ENCODE peak calls at places on chromosomes 6 and 20, in ten cellular contexts. X is tibial artery, J is dorsolateral prefrontal cortex, Q is lower leg skin, Y is astrocyte, D is breast epithelium, V is transverse colon, H is OCI-LY7, P is GM23338, S is lower lobe of right lung. Z is an unnamed sample.

GRCh38 chr6:107576852-107577251 is 86.9 kb downstream of the SOBP start:
- DNase-seq in X (no peak), J (no peak), Q (no peak), Y (peak; percentile 80), D (no peak), V (no peak), H (no peak), P (no peak), S (no peak), Z (no peak)

GRCh38 chr20:46062621-46063020 is 27.1 kb downstream of the NCOA5 start:
- DNase-seq in X (no peak), J (no peak), Q (no peak), Y (no peak), D (no peak), V (no peak), H (no peak), P (no peak), S (no peak), Z (no peak)

GRCh38 chr20:48841861-48842529 is 14.2 kb upstream of the PREX1 start:
- DNase-seq in X (no peak), J (no peak), Q (no peak), Y (peak; percentile 84), D (no peak), V (no peak), H (no peak), P (no peak), S (no peak), Z (no peak)

GRCh38 chr6:11277275-11278206 is 45.1 kb upstream of the NEDD9 start:
- DNase-seq in X (no peak), J (no peak), Q (no peak), Y (peak; percentile 93), D (no peak), V (no peak), H (no peak), P (peak; percentile 88), S (no peak), Z (no peak)

GRCh38 chr6:85669735-85670194 is 27.1 kb upstream of the SYNCRIP start:
- DNase-seq in X (no peak), J (no peak), Q (no peak), Y (peak; percentile 27), D (no peak), V (no peak), H (peak; percentile 57), P (peak; percentile 71), S (no peak), Z (no peak)

GRCh38 chr6:110366241-110366640 is 8.1 kb upstream of the METTL24 start:
- DNase-seq in X (no peak), J (no peak), Q (no peak), Y (no peak), D (no peak), V (no peak), H (no peak), P (no peak), S (no peak), Z (no peak)

GRCh38 chr6:89369009-89369408 is 16.5 kb upstream of the UBE2J1 start:
- DNase-seq in X (no peak), J (no peak), Q (no peak), Y (peak; percentile 42), D (peak; percentile 74), V (peak; percentile 65), H (peak; percentile 29), P (peak; percentile 70), S (peak; percentile 65), Z (no peak)

GRCh38 chr20:61067221-61067620 is 184.8 kb upstream of the CDH4 start:
- DNase-seq in X (no peak), J (no peak), Q (no peak), Y (no peak), D (no peak), V (no peak), H (no peak), P (no peak), S (no peak), Z (no peak)

GRCh38 chr6:157172088-157172768 is 151.1 kb downstream of the TMEM242 start:
- DNase-seq in X (no peak), J (no peak), Q (no peak), Y (no peak), D (no peak), V (no peak), H (no peak), P (no peak), S (no peak), Z (no peak)

GRCh38 chr20:18504479-18505060 is 3.2 kb upstream of the SEC23B start:
- DNase-seq in X (no peak), J (no peak), Q (peak; percentile 21), Y (no peak), D (peak; percentile 76), V (peak; percentile 9), H (no peak), P (peak; percentile 24), S (no peak), Z (no peak)

GRCh38 chr6:33621396-33622388 is 570 bp downstream of the ITPR3 start:
- DNase-seq in X (no peak), J (no peak), Q (no peak), Y (no peak), D (no peak), V (peak; percentile 60), H (peak; percentile 74), P (peak; percentile 68), S (peak; percentile 78), Z (no peak)

DNA sequence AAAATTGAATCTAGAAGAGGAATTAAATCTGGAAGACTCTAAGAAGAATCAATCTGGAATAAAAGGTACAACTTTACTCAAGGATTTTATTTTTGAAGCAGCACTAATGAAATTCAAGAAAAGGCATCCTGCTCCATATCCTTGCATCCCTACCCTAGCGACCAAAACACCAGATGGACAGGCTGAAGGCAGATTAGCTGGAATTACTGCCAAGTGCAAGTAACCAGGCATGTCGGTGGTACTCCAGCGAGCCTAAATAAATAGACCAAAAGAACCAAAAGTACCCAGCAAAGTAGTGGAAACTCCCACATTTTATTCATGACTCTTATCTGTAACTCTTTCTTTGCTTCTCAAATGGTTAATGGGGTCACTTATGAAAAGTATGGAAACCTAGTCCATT is 21.0 kb downstream of the OPRM1 start:
- DNase-seq in X (no peak), J (no peak), Q (no peak), Y (no peak), D (no peak), V (no peak), H (no peak), P (no peak), S (no peak), Z (no peak)
- H3K4me3 ChIP-seq in X (no peak overlapping the region), J (no peak overlapping the region), Q (no peak overlapping the region), Y (no peak overlapping the region), D (no peak overlapping the region), V (no peak overlapping the region), H (no peak overlapping the region), P (no peak overlapping the region), S (no peak overlapping the region), Z (no peak overlapping the region)

GRCh38 chr6:82015043-82015442 is 232.5 kb downstream of the IBTK start:
- DNase-seq in X (no peak), J (no peak), Q (no peak), Y (no peak), D (no peak), V (no peak), H (no peak), P (no peak), S (no peak), Z (no peak)

GRCh38 chr6:82017773-82018172 is 229.8 kb downstream of the IBTK start:
- DNase-seq in X (no peak), J (no peak), Q (no peak), Y (no peak), D (no peak), V (no peak), H (no peak), P (no peak), S (no peak), Z (no peak)

GRCh38 chr6:82013561-82014275 is 233.8 kb downstream of the IBTK start:
- DNase-seq in X (no peak), J (no peak), Q (peak; percentile 54), Y (peak; percentile 61), D (no peak), V (no peak), H (no peak), P (no peak), S (no peak), Z (peak; percentile 71)

GRCh38 chr6:82017316-82017715 is 230.2 kb downstream of the IBTK start:
- DNase-seq in X (peak; percentile 77), J (no peak), Q (peak; percentile 76), Y (peak; percentile 67), D (no peak), V (no peak), H (no peak), P (peak; percentile 54), S (no peak), Z (peak; percentile 80)

DNA sequence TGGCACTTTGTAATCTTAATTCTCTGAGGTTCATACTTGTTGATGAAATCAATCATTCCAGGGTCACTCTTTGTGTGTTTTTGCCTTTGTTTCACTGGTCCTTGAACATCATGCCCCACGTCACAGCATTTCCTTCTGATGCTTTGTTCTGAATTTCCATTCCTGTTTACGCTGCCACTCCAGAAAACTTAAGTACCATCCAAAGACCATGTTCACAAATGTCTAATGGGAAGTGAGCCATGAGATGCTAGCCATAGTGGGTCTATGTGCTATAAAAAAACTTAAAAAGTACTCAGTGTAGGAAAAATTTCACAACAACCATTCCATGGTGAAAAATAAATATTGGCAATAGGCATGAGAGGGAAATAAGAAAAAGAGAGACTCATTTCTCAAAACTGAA is 232.0 kb downstream of the IBTK start:
- DNase-seq in X (no peak), J (no peak), Q (no peak), Y (no peak), D (no peak), V (no peak), H (no peak), P (no peak), S (no peak), Z (no peak)
- TF ChIP-seq CTCF in X (no peak), J (no peak), Q (no peak), Y (no peak), D (no peak), V (no peak), H (no peak), P (no peak), S (no peak), Z (no peak)

GRCh38 chr6:44931385-44931784 is 396.7 kb upstream of the RUNX2 start:
- DNase-seq in X (no peak), J (no peak), Q (no peak), Y (no peak), D (no peak), V (no peak), H (no peak), P (no peak), S (no peak), Z (no peak)

GRCh38 chr6:44935693-44936300 is 392.3 kb upstream of the RUNX2 start:
- DNase-seq in X (no peak), J (no peak), Q (no peak), Y (peak; percentile 3), D (no peak), V (no peak), H (no peak), P (no peak), S (no peak), Z (no peak)

GRCh38 chr6:44933113-44933512 is 395.0 kb upstream of the RUNX2 start:
- DNase-seq in X (no peak), J (no peak), Q (no peak), Y (no peak), D (no peak), V (no peak), H (no peak), P (no peak), S (no peak), Z (no peak)

GRCh38 chr6:44932651-44933091 is 395.5 kb upstream of the RUNX2 start:
- DNase-seq in X (no peak), J (no peak), Q (no peak), Y (no peak), D (no peak), V (no peak), H (no peak), P (no peak), S (no peak), Z (no peak)
- H3K4me3 ChIP-seq in X (no peak overlapping the region), J (no peak overlapping the region), Q (no peak overlapping the region), Y (no peak overlapping the region), D (no peak overlapping the region), V (no peak overlapping the region), H (no peak overlapping the region), P (no peak overlapping the region), S (no peak overlapping the region), Z (no peak overlapping the region)

GRCh38 chr6:17845598-17845997 is 138.9 kb upstream of the NUP153 start:
- DNase-seq in X (no peak), J (no peak), Q (no peak), Y (no peak), D (no peak), V (no peak), H (no peak), P (no peak), S (no peak), Z (no peak)
- TF ChIP-seq CTCF in X (no peak), J (no peak), Q (no peak), Y (no peak), D (no peak), V (no peak), H (no peak), P (peak; percentile 12), S (no peak), Z (no peak)